ENCODE peak calls at places on chromosomes 12 and 14, in seven cellular contexts. E is stimulated activated CD8-positive, alpha-beta memory T cell treated with anti-CD3 and anti-CD28 coated beads, Interleukin-15, amount 100 ng/mL, for 4 hours; U is left ventricle myocardium inferior; N is fibroblast of lung; B is A549; L is kidney glomerular epithelial cell; J is stimulated activated CD4-positive, alpha-beta T cell treated with anti-CD3 and anti-CD28 coated beads, Interleukin-12 subunit alpha, Interleukin-12 subunit beta, amount 100 ng/mL, for 4 hours. T is an unnamed sample.

GRCh38 chr12:29655861-29656260 is 127.9 kb downstream of the TMTC1 start:
- DNase-seq in U (peak; percentile 27), J (no peak), B (no peak), L (no peak), E (no peak), N (peak; percentile 50), T (no peak)

GRCh38 chr14:35533357-35534129 is 421 bp upstream of the INSM2 start:
- DNase-seq in J (peak; percentile 76), E (peak; percentile 27), L (peak; percentile 5), B (peak; percentile 73), U (peak; percentile 49), N (peak; percentile 45), T (peak; percentile 30)

GRCh38 chr14:86935241-86935640 is 1057.7 kb downstream of the GALC start:
- DNase-seq in L (peak; percentile 52), J (no peak), U (no peak), N (peak; percentile 91), B (no peak), E (no peak), T (no peak)

GRCh38 chr14:73833530-73834257 is 17.9 kb upstream of the PTGR2 start:
- DNase-seq in N (peak; percentile 80), E (no peak), U (peak; percentile 27), B (peak; percentile 47), J (no peak), L (peak; percentile 91), T (peak; percentile 61)

GRCh38 chr14:70086685-70087379 is 101.9 kb downstream of the SLC8A3 start:
- DNase-seq in J (no peak), E (no peak), U (no peak), B (peak; percentile 65), L (peak; percentile 50), N (peak; percentile 27), T (peak; percentile 47)

GRCh38 chr12:96434107-96434506 is 33.9 kb upstream of the CDK17 start:
- DNase-seq in N (peak; percentile 99), U (no peak), J (peak; percentile 26), B (no peak), L (no peak), E (peak; percentile 18), T (peak; percentile 99)

GRCh38 chr12:6605425-6606330 is 1.5 kb downstream of the CHD4 start:
- DNase-seq in E (no peak), J (no peak), N (peak; percentile 51), U (peak; percentile 17), L (peak; percentile 29), B (no peak), T (peak; percentile 19)

GRCh38 chr14:96711559-96712267 is 85.5 kb upstream of the VRK1 start:
- DNase-seq in U (no peak), B (no peak), L (no peak), E (no peak), N (no peak), J (no peak), T (no peak)

GRCh38 chr12:131749618-131750315 is 38.9 kb downstream of the SFSWAP start:
- DNase-seq in B (no peak), L (no peak), U (no peak), E (no peak), N (no peak), J (no peak), T (no peak)

GRCh38 chr12:128844031-128844635 is 9.1 kb upstream of the GLT1D1 start:
- DNase-seq in L (no peak), B (no peak), J (no peak), E (no peak), N (no peak), U (no peak), T (no peak)

GRCh38 chr12:43453761-43454160 is 98.2 kb downstream of the ADAMTS20 start:
- DNase-seq in L (no peak), B (no peak), U (no peak), E (no peak), N (no peak), J (no peak), T (no peak)

GRCh38 chr12:121038861-121039654 is at the start of gene OASL:
- DNase-seq in U (no peak), E (peak; percentile 34), L (peak; percentile 29), J (peak; percentile 29), N (peak; percentile 25), B (no peak), T (peak; percentile 70)

GRCh38 chr14:21264025-21264801 is 5.0 kb downstream of the HNRNPC start:
- DNase-seq in L (peak; percentile 55), J (no peak), B (no peak), E (no peak), N (peak; percentile 91), U (no peak), T (peak; percentile 61)

GRCh38 chr12:28507055-28507454 is 316.8 kb downstream of the CCDC91 start:
- DNase-seq in E (no peak), L (no peak), J (no peak), U (no peak), N (peak; percentile 86), B (no peak), T (peak; percentile 82)

GRCh38 chr14:93318927-93319326 is 13.9 kb downstream of the BTBD7 start:
- DNase-seq in E (no peak), L (peak; percentile 86), N (peak; percentile 47), U (no peak), J (no peak), B (no peak), T (peak; percentile 47)

GRCh38 chr14:30005114-30005698 is 77.6 kb upstream of the PRKD1 start:
- DNase-seq in L (peak; percentile 66), N (peak; percentile 69), E (no peak), U (no peak), B (peak; percentile 64), J (no peak), T (peak; percentile 85)

GRCh38 chr12:91774471-91774921 is 371.1 kb downstream of the BTG1 start:
- DNase-seq in E (no peak), L (peak; percentile 6), N (peak; percentile 73), B (peak; percentile 10), J (no peak), U (no peak), T (peak; percentile 73)

GRCh38 chr14:35351897-35352273 is 52.7 kb downstream of the NFKBIA start:
- DNase-seq in L (no peak), J (no peak), U (no peak), B (no peak), E (no peak), N (no peak), T (no peak)

GRCh38 chr14:106586098-106586704 is 1059.8 kb downstream of the TMEM121 start:
- DNase-seq in L (no peak), B (peak; percentile 13), U (no peak), J (peak; percentile 59), N (no peak), E (peak; percentile 8), T (no peak)

GRCh38 chr14:101113835-101114725 is 210.6 kb upstream of the RTL1 start:
- DNase-seq in U (no peak), L (no peak), B (no peak), N (no peak), J (no peak), E (no peak), T (no peak)

GRCh38 chr14:25048170-25049126 is 1.5 kb downstream of the STXBP6 start:
- DNase-seq in L (peak; percentile 29), B (no peak), U (peak; percentile 45), E (no peak), N (peak; percentile 87), J (no peak), T (peak; percentile 70)

GRCh38 chr14:65251213-65251612 is 148.9 kb upstream of the MAX start:
- DNase-seq in J (no peak), E (no peak), B (no peak), L (no peak), N (peak; percentile 97), U (no peak), T (peak; percentile 97)

GRCh38 chr12:27289414-27289813 is 43.2 kb upstream of the BMAL2 start:
- DNase-seq in J (no peak), L (no peak), E (no peak), N (peak; percentile 37), U (no peak), B (no peak), T (peak; percentile 23)

GRCh38 chr14:68975667-68976066 is 3.4 kb downstream of the ACTN1 start:
- DNase-seq in E (no peak), U (no peak), J (no peak), B (no peak), N (peak; percentile 94), L (peak; percentile 22), T (peak; percentile 88)

GRCh38 chr14:49173765-49174373 is 412.3 kb downstream of the RPS29 start:
- DNase-seq in E (no peak), L (peak; percentile 70), N (peak; percentile 59), J (no peak), B (peak; percentile 77), U (no peak), T (peak; percentile 69)

GRCh38 chr12:24915501-24915900 is 33.4 kb downstream of the BCAT1 start:
- DNase-seq in N (no peak), U (no peak), J (no peak), E (no peak), B (no peak), L (no peak), T (no peak)

GRCh38 chr12:61757831-61758505 is 502.2 kb upstream of the USP15 start:
- DNase-seq in N (no peak), E (no peak), U (no peak), J (no peak), B (no peak), L (peak; percentile 49), T (peak; percentile 3)

GRCh38 chr12:65825573-65826512 is 1.6 kb downstream of the HMGA2 start:
- DNase-seq in U (no peak), E (no peak), L (no peak), J (peak; percentile 6), B (peak; percentile 43), N (peak; percentile 63), T (peak; percentile 59)

GRCh38 chr12:42482820-42483533 is 106.6 kb downstream of the PRICKLE1 start:
- DNase-seq in N (peak; percentile 61), J (peak; percentile 52), B (peak; percentile 67), U (peak; percentile 79), E (no peak), L (peak; percentile 54), T (peak; percentile 34)

GRCh38 chr12:83389237-83389996 is 702.7 kb downstream of the TMTC2 start:
- DNase-seq in B (peak; percentile 38), J (no peak), N (no peak), E (no peak), U (no peak), L (no peak), T (peak; percentile 1)

GRCh38 chr12:80189241-80189640 is 89.9 kb downstream of the OTOGL start:
- DNase-seq in L (no peak), N (peak; percentile 93), J (no peak), E (no peak), U (no peak), B (no peak), T (peak; percentile 22)

GRCh38 chr14:104144911-104145825 is 6.8 kb downstream of the KIF26A start:
- DNase-seq in L (no peak), E (no peak), J (no peak), B (no peak), N (no peak), U (no peak), T (no peak)

GRCh38 chr12:94074216-94074969 is 74.0 kb upstream of the PLXNC1 start:
- DNase-seq in E (no peak), B (no peak), L (no peak), N (peak; percentile 34), J (no peak), U (peak; percentile 45), T (no peak)

GRCh38 chr14:90522585-90523191 is 125.9 kb downstream of the CALM1 start:
- DNase-seq in E (no peak), J (no peak), B (no peak), U (peak; percentile 42), N (peak; percentile 59), L (peak; percentile 79), T (peak; percentile 62)

GRCh38 chr12:60630796-60631195 is 1035.0 kb downstream of the SLC16A7 start:
- DNase-seq in U (no peak), J (no peak), N (no peak), L (no peak), E (no peak), B (no peak), T (no peak)

GRCh38 chr12:91778091-91778819 is 367.4 kb downstream of the BTG1 start:
- DNase-seq in N (peak; percentile 30), E (no peak), U (no peak), J (no peak), L (peak; percentile 16), B (peak; percentile 26), T (no peak)

GRCh38 chr14:35814371-35815005 is 5.4 kb upstream of the RALGAPA1 start:
- DNase-seq in U (no peak), N (peak; percentile 19), B (peak; percentile 63), E (peak; percentile 40), J (peak; percentile 72), L (peak; percentile 54), T (peak; percentile 30)

GRCh38 chr14:30507209-30507608 is 51.7 kb upstream of the G2E3 start:
- DNase-seq in J (no peak), L (no peak), N (no peak), E (no peak), B (no peak), U (no peak), T (no peak)